ENCODE peak calls at places on chromosomes 3 and 15, in nine cellular contexts. One of them, this sample, is unnamed.

GRCh38 chr15:40932146-40932545 is 3.0 kb downstream of the DLL4 start:
- DNase-seq in keratinocyte: no peak
- DNase-seq in fibroblast of lung: no peak
- DNase-seq in PC-9: no peak
- DNase-seq in PC-3: no peak
- DNase-seq in IMR-90: no peak
- DNase-seq in HCT116: no peak
- DNase-seq in endothelial cell of umbilical vein: no peak
- DNase-seq in hepatocyte: no peak
- DNase-seq in this sample: no peak

GRCh38 chr3:52973806-52974205 is 72.1 kb downstream of the SFMBT1 start:
- DNase-seq in keratinocyte: no peak
- DNase-seq in fibroblast of lung: peak; percentile 47
- DNase-seq in PC-9: no peak
- DNase-seq in PC-3: no peak
- DNase-seq in IMR-90: peak; percentile 59
- DNase-seq in HCT116: no peak
- DNase-seq in endothelial cell of umbilical vein: peak; percentile 11
- DNase-seq in hepatocyte: no peak
- DNase-seq in this sample: no peak

GRCh38 chr15:41927516-41927915 is 33.7 kb upstream of the SPTBN5 start:
- DNase-seq in keratinocyte: no peak
- DNase-seq in fibroblast of lung: no peak
- DNase-seq in PC-9: no peak
- DNase-seq in PC-3: no peak
- DNase-seq in IMR-90: no peak
- DNase-seq in HCT116: no peak
- DNase-seq in endothelial cell of umbilical vein: no peak
- DNase-seq in hepatocyte: no peak
- DNase-seq in this sample: no peak

GRCh38 chr3:47412453-47412756 is 31.6 kb downstream of the PTPN23 start:
- DNase-seq in keratinocyte: no peak
- DNase-seq in fibroblast of lung: no peak
- DNase-seq in PC-9: no peak
- DNase-seq in PC-3: no peak
- DNase-seq in IMR-90: no peak
- DNase-seq in HCT116: no peak
- DNase-seq in endothelial cell of umbilical vein: no peak
- DNase-seq in hepatocyte: no peak
- DNase-seq in this sample: no peak

GRCh38 chr15:73632670-73633058 is 525 bp downstream of the NPTN start:
- DNase-seq in keratinocyte: no peak
- DNase-seq in fibroblast of lung: no peak
- DNase-seq in PC-9: no peak
- DNase-seq in PC-3: no peak
- DNase-seq in IMR-90: no peak
- DNase-seq in HCT116: no peak
- DNase-seq in endothelial cell of umbilical vein: no peak
- DNase-seq in hepatocyte: no peak
- DNase-seq in this sample: peak; percentile 32

GRCh38 chr3:127081001-127081720 is 98.2 kb downstream of the PLXNA1 start:
- DNase-seq in keratinocyte: no peak
- DNase-seq in fibroblast of lung: no peak
- DNase-seq in PC-9: no peak
- DNase-seq in PC-3: no peak
- DNase-seq in IMR-90: no peak
- DNase-seq in HCT116: no peak
- DNase-seq in endothelial cell of umbilical vein: no peak
- DNase-seq in hepatocyte: no peak
- DNase-seq in this sample: no peak

GRCh38 chr3:98274914-98275313 is 7.4 kb upstream of the OR5H2 start:
- DNase-seq in keratinocyte: no peak
- DNase-seq in fibroblast of lung: no peak
- DNase-seq in PC-9: no peak
- DNase-seq in PC-3: no peak
- DNase-seq in IMR-90: no peak
- DNase-seq in HCT116: no peak
- DNase-seq in endothelial cell of umbilical vein: no peak
- DNase-seq in hepatocyte: no peak
- DNase-seq in this sample: no peak

GRCh38 chr3:4589475-4590111 is 96.4 kb downstream of the ITPR1 start:
- DNase-seq in keratinocyte: no peak
- DNase-seq in fibroblast of lung: no peak
- DNase-seq in PC-9: no peak
- DNase-seq in PC-3: no peak
- DNase-seq in IMR-90: no peak
- DNase-seq in HCT116: no peak
- DNase-seq in endothelial cell of umbilical vein: no peak
- DNase-seq in hepatocyte: no peak
- DNase-seq in this sample: no peak

GRCh38 chr15:69491051-69491505 is 38.5 kb downstream of the RPLP1 start:
- DNase-seq in keratinocyte: no peak
- DNase-seq in fibroblast of lung: peak; percentile 22
- DNase-seq in PC-9: no peak
- DNase-seq in PC-3: no peak
- DNase-seq in IMR-90: no peak
- DNase-seq in HCT116: no peak
- DNase-seq in endothelial cell of umbilical vein: no peak
- DNase-seq in hepatocyte: no peak
- DNase-seq in this sample: no peak

GRCh38 chr15:70522323-70522966 is 240.9 kb downstream of the UACA start:
- DNase-seq in keratinocyte: no peak
- DNase-seq in fibroblast of lung: no peak
- DNase-seq in PC-9: no peak
- DNase-seq in PC-3: no peak
- DNase-seq in IMR-90: no peak
- DNase-seq in HCT116: no peak
- DNase-seq in endothelial cell of umbilical vein: no peak
- DNase-seq in hepatocyte: no peak
- DNase-seq in this sample: no peak

DNA sequence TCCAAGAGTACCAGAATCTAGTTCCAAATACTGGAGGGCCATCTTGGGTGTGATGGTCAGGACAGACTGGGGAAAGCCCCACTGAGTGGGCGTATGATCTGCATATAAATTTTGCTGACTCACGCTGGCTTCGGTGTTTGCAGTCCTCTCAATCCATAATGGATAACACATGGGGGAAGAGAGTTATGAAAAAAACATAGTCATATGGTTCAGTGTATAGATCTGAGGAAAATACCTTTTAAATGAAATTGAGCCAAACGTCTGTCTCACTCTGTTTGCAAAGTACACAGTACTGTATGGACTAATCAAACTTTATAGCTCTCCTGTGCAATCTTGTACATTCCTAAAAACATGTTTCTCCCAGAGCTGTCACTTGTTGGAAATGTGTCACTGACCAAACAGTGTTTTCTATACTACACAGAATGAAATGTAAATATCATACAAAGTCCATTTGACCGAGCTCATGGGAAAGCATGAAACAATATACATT is 125.3 kb upstream of the THBS1 start:
- DNase-seq in keratinocyte: no peak
- DNase-seq in fibroblast of lung: peak; percentile 58
- DNase-seq in PC-9: no peak
- DNase-seq in PC-3: peak; percentile 95
- DNase-seq in IMR-90: peak; percentile 90
- DNase-seq in HCT116: no peak
- DNase-seq in endothelial cell of umbilical vein: no peak
- DNase-seq in hepatocyte: peak; percentile 65
- DNase-seq in this sample: no peak
- H2AFZ ChIP-seq in keratinocyte: no peak overlapping the region
- H2AFZ ChIP-seq in fibroblast of lung: no peak overlapping the region
- H2AFZ ChIP-seq in PC-9: no peak overlapping the region
- H2AFZ ChIP-seq in PC-3: no peak overlapping the region
- H2AFZ ChIP-seq in IMR-90: no peak overlapping the region
- H2AFZ ChIP-seq in HCT116: no peak overlapping the region
- H2AFZ ChIP-seq in endothelial cell of umbilical vein: no peak overlapping the region
- H2AFZ ChIP-seq in hepatocyte: no peak overlapping the region
- H2AFZ ChIP-seq in this sample: no peak overlapping the region

DNA sequence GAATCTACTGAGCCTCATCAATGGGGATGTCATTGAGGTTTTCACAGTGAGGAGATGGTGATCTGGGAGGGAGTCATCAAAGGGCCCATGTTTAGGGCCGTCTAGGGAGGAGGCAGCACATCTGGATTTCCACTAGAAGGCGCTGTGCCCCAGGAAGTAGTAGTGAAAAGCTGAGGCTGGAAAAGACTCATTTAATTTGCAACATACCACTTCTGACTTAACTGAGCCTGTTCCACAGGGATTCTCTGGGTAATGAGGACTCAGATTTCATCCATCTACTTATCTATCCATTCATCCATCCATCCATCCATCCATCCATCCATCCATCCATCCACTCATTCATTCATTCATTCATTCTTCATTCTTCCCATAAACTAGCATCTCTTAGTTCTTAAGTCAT is 17.4 kb upstream of the SHF start:
- DNase-seq in keratinocyte: no peak
- DNase-seq in fibroblast of lung: peak; percentile 73
- DNase-seq in PC-9: peak; percentile 60
- DNase-seq in PC-3: peak; percentile 86
- DNase-seq in IMR-90: peak; percentile 69
- DNase-seq in HCT116: peak; percentile 58
- DNase-seq in endothelial cell of umbilical vein: peak; percentile 33
- DNase-seq in hepatocyte: peak; percentile 85
- DNase-seq in this sample: peak; percentile 90
- H3K4me2 ChIP-seq in keratinocyte: no peak overlapping the region
- H3K4me2 ChIP-seq in fibroblast of lung: no peak overlapping the region
- H3K4me2 ChIP-seq in PC-9: no peak overlapping the region
- H3K4me2 ChIP-seq in PC-3: no peak overlapping the region
- H3K4me2 ChIP-seq in IMR-90: no peak overlapping the region
- H3K4me2 ChIP-seq in HCT116: no peak overlapping the region
- H3K4me2 ChIP-seq in endothelial cell of umbilical vein: no peak overlapping the region
- H3K4me2 ChIP-seq in hepatocyte: no peak overlapping the region
- H3K4me2 ChIP-seq in this sample: no peak overlapping the region

DNA sequence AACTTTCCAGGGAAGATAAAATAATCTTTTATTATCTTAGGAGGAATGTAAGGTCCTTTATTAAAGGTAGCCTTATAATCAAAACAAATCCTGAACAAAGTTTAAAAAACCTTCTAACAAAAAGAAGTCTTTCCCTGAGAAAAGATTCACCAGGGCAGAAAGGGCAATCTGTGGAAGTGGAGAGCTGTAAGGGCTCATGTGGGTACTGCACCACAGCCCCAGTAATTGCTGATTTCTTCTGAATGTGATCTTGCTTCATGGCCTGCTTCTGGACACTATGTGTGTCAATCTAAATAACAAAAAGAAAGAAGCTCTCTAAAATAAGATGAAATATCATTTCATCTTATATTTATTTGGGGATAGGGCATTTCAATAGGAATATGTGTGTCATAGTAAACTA is 1501.6 kb downstream of the OTOL1 start:
- DNase-seq in keratinocyte: no peak
- DNase-seq in fibroblast of lung: no peak
- DNase-seq in PC-9: no peak
- DNase-seq in PC-3: no peak
- DNase-seq in IMR-90: no peak
- DNase-seq in HCT116: no peak
- DNase-seq in endothelial cell of umbilical vein: no peak
- DNase-seq in hepatocyte: no peak
- DNase-seq in this sample: no peak
- H2AFZ ChIP-seq in keratinocyte: no peak overlapping the region
- H2AFZ ChIP-seq in fibroblast of lung: no peak overlapping the region
- H2AFZ ChIP-seq in PC-9: peak overlapping the region; percentile 66
- H2AFZ ChIP-seq in PC-3: peak overlapping the region; percentile 79
- H2AFZ ChIP-seq in IMR-90: no peak overlapping the region
- H2AFZ ChIP-seq in HCT116: peak overlapping the region; percentile 33
- H2AFZ ChIP-seq in endothelial cell of umbilical vein: no peak overlapping the region
- H2AFZ ChIP-seq in hepatocyte: peak overlapping the region; percentile 23
- H2AFZ ChIP-seq in this sample: no peak overlapping the region

GRCh38 chr3:13148126-13148525 is 74.9 kb upstream of the IQSEC1 start:
- DNase-seq in keratinocyte: no peak
- DNase-seq in fibroblast of lung: no peak
- DNase-seq in PC-9: no peak
- DNase-seq in PC-3: no peak
- DNase-seq in IMR-90: no peak
- DNase-seq in HCT116: no peak
- DNase-seq in endothelial cell of umbilical vein: no peak
- DNase-seq in hepatocyte: no peak
- DNase-seq in this sample: no peak

GRCh38 chr3:13147344-13147743 is 74.1 kb upstream of the IQSEC1 start:
- DNase-seq in keratinocyte: no peak
- DNase-seq in fibroblast of lung: no peak
- DNase-seq in PC-9: no peak
- DNase-seq in PC-3: no peak
- DNase-seq in IMR-90: no peak
- DNase-seq in HCT116: no peak
- DNase-seq in endothelial cell of umbilical vein: no peak
- DNase-seq in hepatocyte: no peak
- DNase-seq in this sample: no peak

GRCh38 chr3:13148561-13149330 is 75.5 kb upstream of the IQSEC1 start:
- DNase-seq in keratinocyte: no peak
- DNase-seq in fibroblast of lung: no peak
- DNase-seq in PC-9: no peak
- DNase-seq in PC-3: no peak
- DNase-seq in IMR-90: no peak
- DNase-seq in HCT116: no peak
- DNase-seq in endothelial cell of umbilical vein: no peak
- DNase-seq in hepatocyte: no peak
- DNase-seq in this sample: no peak

GRCh38 chr3:13150624-13151023 is 77.4 kb upstream of the IQSEC1 start:
- DNase-seq in keratinocyte: no peak
- DNase-seq in fibroblast of lung: no peak
- DNase-seq in PC-9: no peak
- DNase-seq in PC-3: no peak
- DNase-seq in IMR-90: no peak
- DNase-seq in HCT116: no peak
- DNase-seq in endothelial cell of umbilical vein: no peak
- DNase-seq in hepatocyte: no peak
- DNase-seq in this sample: no peak

DNA sequence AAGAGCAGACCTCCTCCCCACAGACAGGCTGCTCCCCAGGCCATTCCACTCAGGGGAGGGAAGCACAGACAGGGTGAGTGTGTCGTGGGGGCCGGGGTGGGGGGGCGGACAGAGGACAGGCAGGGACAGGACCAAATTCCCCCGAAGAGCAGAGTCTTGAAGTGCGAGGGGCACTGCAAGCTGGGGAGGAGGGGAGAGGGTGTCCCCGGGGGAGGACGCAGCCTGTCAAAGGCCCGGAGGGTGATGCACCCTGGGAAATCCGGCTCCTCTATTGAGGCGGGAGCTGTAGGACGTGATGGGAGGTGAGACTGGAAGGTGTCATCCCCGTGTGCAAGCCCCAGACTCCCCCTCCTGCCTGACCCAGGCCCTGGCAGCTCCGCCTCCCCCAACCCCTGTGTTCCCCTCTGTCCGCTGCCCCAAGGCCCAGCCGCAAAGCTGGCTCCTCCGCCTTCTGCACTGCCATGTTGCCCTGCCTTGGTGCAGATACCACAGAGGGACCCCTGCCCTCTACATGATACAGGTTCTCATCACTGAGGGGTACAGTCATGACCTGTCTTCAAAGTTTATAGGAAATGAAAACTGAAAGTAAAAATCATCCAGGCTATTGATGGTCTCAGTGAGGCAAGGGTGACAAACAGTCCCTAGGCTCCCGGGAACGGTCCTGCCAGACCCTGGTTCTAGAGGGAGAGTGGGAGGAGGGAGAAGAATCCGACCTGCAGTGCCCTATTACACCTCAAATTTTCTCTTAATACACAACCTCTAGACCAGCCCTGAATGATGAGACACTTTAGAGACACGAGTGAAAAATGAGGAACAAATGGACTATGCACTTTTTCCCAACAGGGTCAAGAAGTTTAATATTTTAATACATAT is 76.3 kb upstream of the IQSEC1 start:
- DNase-seq in keratinocyte: no peak
- DNase-seq in fibroblast of lung: no peak
- DNase-seq in PC-9: no peak
- DNase-seq in PC-3: no peak
- DNase-seq in IMR-90: no peak
- DNase-seq in HCT116: no peak
- DNase-seq in endothelial cell of umbilical vein: no peak
- DNase-seq in hepatocyte: no peak
- DNase-seq in this sample: no peak
- H3K4me2 ChIP-seq in keratinocyte: no peak overlapping the region
- H3K4me2 ChIP-seq in fibroblast of lung: no peak overlapping the region
- H3K4me2 ChIP-seq in PC-9: no peak overlapping the region
- H3K4me2 ChIP-seq in PC-3: no peak overlapping the region
- H3K4me2 ChIP-seq in IMR-90: peak overlapping the region; percentile 41
- H3K4me2 ChIP-seq in HCT116: no peak overlapping the region
- H3K4me2 ChIP-seq in endothelial cell of umbilical vein: no peak overlapping the region
- H3K4me2 ChIP-seq in hepatocyte: no peak overlapping the region
- H3K4me2 ChIP-seq in this sample: no peak overlapping the region